ENCODE peak calls at places on chromosomes 4 and X, in four cellular contexts. L is thyroid gland, J is A673, A is thoracic aorta. K is an unnamed sample.

GRCh38 chr4:11420327-11420726 is 8.4 kb downstream of the HS3ST1 start:
- DNase-seq in A (no peak), J (no peak), L (no peak), K (no peak)

GRCh38 chr4:121564840-121565375 is 131.9 kb downstream of the ANXA5 start:
- DNase-seq in L (peak; percentile 41), J (no peak), A (no peak), K (no peak)

GRCh38 chrX:68098431-68098830 is 334.9 kb downstream of the OPHN1 start:
- DNase-seq in L (no peak), J (no peak), A (no peak), K (no peak)

GRCh38 chr4:169952236-169953088 is 73.7 kb downstream of the MFAP3L start:
- DNase-seq in J (peak; percentile 26), A (no peak), L (no peak), K (no peak)

GRCh38 chrX:106862972-106863688 is 40.0 kb downstream of the RIPPLY1 start:
- DNase-seq in L (peak; percentile 2), J (peak; percentile 23), A (no peak), K (peak; percentile 5)

GRCh38 chr4:4990857-4991540 is 28.3 kb downstream of the CYTL1 start:
- DNase-seq in A (peak; percentile 62), J (no peak), L (peak; percentile 30), K (peak; percentile 54)

GRCh38 chrX:50098749-50099148 is 102.1 kb downstream of the AKAP4 start:
- DNase-seq in L (no peak), A (no peak), J (no peak), K (no peak)

GRCh38 chr4:86926428-86927086 is 8.3 kb upstream of the AFF1 start:
- DNase-seq in A (no peak), L (no peak), J (no peak), K (no peak)

GRCh38 chrX:19981987-19982386 is 8.9 kb downstream of the BCLAF3 start:
- DNase-seq in L (no peak), J (no peak), A (no peak), K (no peak)

GRCh38 chr4:166153539-166153938 is 280.5 kb downstream of the TLL1 start:
- DNase-seq in L (no peak), A (no peak), J (peak; percentile 56), K (no peak)

GRCh38 chr4:184097240-184097619 is 120.4 kb downstream of the ENPP6 start:
- DNase-seq in A (no peak), L (peak; percentile 59), J (no peak), K (no peak)

GRCh38 chr4:128725405-128725804 is 84.1 kb upstream of the JADE1 start:
- DNase-seq in J (no peak), A (no peak), L (no peak), K (peak; percentile 8)

GRCh38 chr4:75679876-75680575 is 6.8 kb upstream of the G3BP2 start:
- DNase-seq in L (no peak), J (no peak), A (no peak), K (no peak)

GRCh38 chr4:178275671-178276360 is 833.6 kb upstream of the AGA start:
- DNase-seq in J (peak; percentile 9), L (no peak), A (no peak), K (no peak)

GRCh38 chr4:60619531-60620305 is 580.4 kb upstream of the ADGRL3 start:
- DNase-seq in A (no peak), J (no peak), L (no peak), K (no peak)

GRCh38 chr4:186820371-186820990 is 96.8 kb upstream of the FAT1 start:
- DNase-seq in L (peak; percentile 29), A (no peak), J (peak; percentile 98), K (no peak)

GRCh38 chr4:185165605-185166063 is 22.6 kb downstream of the SLC25A4 start:
- DNase-seq in A (no peak), L (no peak), J (no peak), K (no peak)

GRCh38 chr4:39169426-39169825 is 12.9 kb upstream of the WDR19 start:
- DNase-seq in A (no peak), L (no peak), J (no peak), K (no peak)

GRCh38 chr4:85869156-85869555 is 394.2 kb downstream of the ARHGAP24 start:
- DNase-seq in L (no peak), A (no peak), J (no peak), K (no peak)

GRCh38 chr4:85867281-85867680 is 392.3 kb downstream of the ARHGAP24 start:
- DNase-seq in J (no peak), A (no peak), L (no peak), K (no peak)

GRCh38 chr4:85865256-85865655 is 390.3 kb downstream of the ARHGAP24 start:
- DNase-seq in L (no peak), A (no peak), J (no peak), K (no peak)

GRCh38 chr4:85864806-85865205 is 389.9 kb downstream of the ARHGAP24 start:
- DNase-seq in A (no peak), J (peak; percentile 12), L (no peak), K (no peak)

GRCh38 chr4:85866508-85866907 is 391.6 kb downstream of the ARHGAP24 start:
- DNase-seq in L (peak; percentile 31), A (no peak), J (no peak), K (no peak)
- H3K4me1 ChIP-seq in L (peaks cover 27% of the 10 kb centered on the region), A (peaks cover 53% of the 10 kb centered on the region), J (no peaks in the 10 kb centered on the region), K (peaks cover 30% of the 10 kb centered on the region)

GRCh38 chr4:88616275-88616996 is 24.2 kb downstream of the HERC3 start:
- DNase-seq in L (no peak), A (no peak), J (no peak), K (no peak)
- H3K4me1 ChIP-seq in L (peaks cover 69% of the 10 kb centered on the region), A (peaks cover 58% of the 10 kb centered on the region), J (peaks cover 13% of the 10 kb centered on the region), K (peaks cover 34% of the 10 kb centered on the region)

DNA sequence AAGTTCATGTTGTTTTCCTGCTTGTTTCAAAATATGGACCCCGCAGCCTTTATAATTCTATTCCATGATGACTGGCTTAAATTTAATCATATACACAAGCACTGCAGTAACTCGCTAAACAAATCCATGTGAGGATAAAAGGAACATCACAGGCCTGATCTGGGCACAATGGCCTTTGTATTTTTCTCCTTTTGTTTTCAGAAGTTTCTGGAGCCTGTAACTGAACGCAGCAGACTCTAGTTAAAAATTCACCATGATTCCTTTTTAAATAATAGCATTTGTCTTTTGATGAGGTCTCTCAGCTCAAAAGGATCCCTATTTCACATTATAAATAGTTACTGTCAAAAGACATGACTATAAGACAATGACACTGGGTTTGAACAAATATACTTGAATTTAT is 30.1 kb upstream of the TMEM184C start:
- DNase-seq in L (no peak), J (no peak), A (no peak), K (no peak)
- H3K4me1 ChIP-seq in L (peaks cover 5% of the 10 kb centered on the region), J (peaks cover 10% of the 10 kb centered on the region), A (peaks cover 8% of the 10 kb centered on the region), K (peaks cover 3% of the 10 kb centered on the region)

DNA sequence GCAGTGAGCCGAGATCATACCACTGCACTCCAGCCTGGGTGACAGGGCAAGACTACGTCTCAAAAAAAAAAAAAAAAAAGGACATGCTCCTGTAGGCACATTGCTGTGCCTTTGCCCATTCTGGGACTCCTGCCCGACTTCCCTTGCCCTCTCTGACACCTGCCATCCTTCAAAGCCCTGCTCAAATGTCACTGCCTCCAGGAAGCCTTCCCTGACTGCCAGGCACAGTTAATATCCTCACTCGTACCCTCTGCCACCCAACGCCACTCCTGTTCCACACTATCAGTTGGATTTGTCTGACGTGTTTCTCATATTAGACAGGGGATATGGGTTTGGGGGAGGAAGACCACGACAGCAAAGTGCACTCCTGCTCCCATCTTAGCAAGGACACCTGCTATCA is 12.2 kb upstream of the SH3TC1 start:
- DNase-seq in J (no peak), A (no peak), L (no peak), K (no peak)
- H3K4me1 ChIP-seq in J (no peaks in the 10 kb centered on the region), A (peaks cover 46% of the 10 kb centered on the region), L (peaks cover 37% of the 10 kb centered on the region), K (peaks cover 16% of the 10 kb centered on the region)

GRCh38 chr4:74418063-74418670 is 26.8 kb upstream of the AREG start:
- DNase-seq in L (no peak), A (no peak), J (peak; percentile 28), K (no peak)
- H3K4me1 ChIP-seq in L (no peaks in the 10 kb centered on the region), A (no peaks in the 10 kb centered on the region), J (no peaks in the 10 kb centered on the region), K (peaks cover 3% of the 10 kb centered on the region)

K was measured in body of pancreas.